ENCODE peak calls at places on chromosome 1, in ten cellular contexts. P is SIG-M5; X is COR-L47; M is progenitor cell of endocrine pancreas; F is naive thymus-derived CD8-positive, alpha-beta T cell; J is naive thymus-derived CD4-positive, alpha-beta T cell; D is omental fat pad; T is NCI-H1092; O is endodermal cell; K is Jurkat, Clone E6-1. I is an unnamed sample.

GRCh38 chr1:220321758-220322157 is 49.5 kb upstream of the RAB3GAP2 start:
- DNase-seq in P (no peak), O (no peak), T (no peak), X (no peak), M (no peak), J (no peak), F (no peak), K (no peak), D (no peak), I (no peak)

GRCh38 chr1:180066150-180066549 is 88.5 kb upstream of the QSOX1 start:
- DNase-seq in K (no peak), J (no peak), F (no peak), X (no peak), D (no peak), T (no peak), O (no peak), P (no peak), M (no peak), I (no peak)

GRCh38 chr1:44571712-44572571 is 102.3 kb downstream of the TMEM53 start:
- DNase-seq in M (no peak), K (peak), F (no peak), T (no peak), D (no peak), O (no peak), P (no peak), X (no peak), J (peak), I (no peak)

GRCh38 chr1:165562576-165562975 is 18.8 kb downstream of the LRRC52 start:
- DNase-seq in P (no peak), K (no peak), X (no peak), M (no peak), F (no peak), J (no peak), T (no peak), O (no peak), D (no peak), I (no peak)

GRCh38 chr1:234893725-234894630 is 234.7 kb downstream of the TOMM20 start:
- DNase-seq in T (peak), F (no peak), J (no peak), D (no peak), M (no peak), K (peak), O (no peak), P (no peak), X (peak), I (peak)

GRCh38 chr1:13730751-13731482 is 30.9 kb downstream of the PRDM2 start:
- DNase-seq in K (peak), J (peak), O (no peak), X (no peak), D (no peak), P (no peak), M (no peak), T (no peak), F (peak), I (peak)

GRCh38 chr1:167360120-167360519 is 139.4 kb downstream of the POU2F1 start:
- DNase-seq in O (no peak), D (no peak), K (no peak), P (no peak), T (no peak), J (no peak), X (no peak), M (no peak), F (no peak), I (no peak)

GRCh38 chr1:119140177-119141019 is at the start of gene WARS2:
- DNase-seq in J (peak), D (peak), K (peak), M (peak), T (peak), F (peak), O (peak), X (peak), P (peak), I (peak)

GRCh38 chr1:115266729-115267421 is 71.2 kb downstream of the NGF start:
- DNase-seq in O (no peak), T (no peak), J (no peak), X (no peak), P (no peak), F (no peak), D (no peak), M (no peak), K (no peak), I (no peak)

GRCh38 chr1:64171797-64172281 is 31.6 kb upstream of the UBE2U start:
- DNase-seq in M (no peak), O (no peak), X (no peak), K (peak), P (peak), J (no peak), F (no peak), T (no peak), D (no peak), I (no peak)

GRCh38 chr1:22709891-22710687 is 550 bp upstream of the EPHB2 start:
- DNase-seq in O (peak), F (no peak), J (peak), K (peak), T (peak), P (no peak), D (no peak), X (peak), M (peak), I (no peak)

GRCh38 chr1:59997479-59997878 is 70.9 kb upstream of the CYP2J2 start:
- DNase-seq in T (no peak), M (no peak), P (no peak), J (no peak), X (no peak), O (peak), D (no peak), K (no peak), F (no peak), I (no peak)

GRCh38 chr1:58500036-58500435 is 46.5 kb downstream of the OMA1 start:
- DNase-seq in J (no peak), M (no peak), F (no peak), P (no peak), X (no peak), D (no peak), K (no peak), T (peak), O (no peak), I (no peak)

GRCh38 chr1:225485991-225486530 is 58.2 kb upstream of the LBR start:
- DNase-seq in O (peak), F (no peak), X (no peak), J (no peak), K (no peak), T (no peak), M (no peak), D (no peak), P (no peak), I (no peak)

GRCh38 chr1:33130297-33130696 is 49.3 kb downstream of the AZIN2 start:
- DNase-seq in F (no peak), J (no peak), X (no peak), O (peak), M (no peak), P (no peak), T (no peak), K (no peak), D (no peak), I (peak)

GRCh38 chr1:227228201-227228600 is 90.1 kb downstream of the CDC42BPA start:
- DNase-seq in F (no peak), K (no peak), M (no peak), D (no peak), X (no peak), P (no peak), O (no peak), J (no peak), T (no peak), I (no peak)

GRCh38 chr1:183238071-183238470 is 52.0 kb downstream of the LAMC2 start:
- DNase-seq in X (no peak), K (no peak), T (no peak), J (no peak), M (no peak), O (no peak), F (no peak), P (no peak), D (no peak), I (no peak)

GRCh38 chr1:111603979-111604378 is 15.6 kb upstream of the RAP1A start:
- DNase-seq in P (no peak), X (no peak), T (no peak), J (peak), K (peak), D (no peak), M (no peak), O (no peak), F (peak), I (peak)

GRCh38 chr1:116208136-116208535 is 96.9 kb downstream of the MAB21L3 start:
- DNase-seq in F (no peak), J (no peak), O (no peak), M (no peak), D (no peak), P (no peak), T (no peak), K (no peak), X (no peak), I (no peak)

GRCh38 chr1:198749279-198749678 is 110.4 kb downstream of the PTPRC start:
- DNase-seq in X (no peak), D (no peak), F (no peak), K (no peak), O (no peak), P (no peak), J (no peak), M (no peak), T (no peak), I (no peak)

GRCh38 chr1:27408151-27408550 is 15.7 kb downstream of the GPR3 start:
- DNase-seq in O (no peak), F (no peak), T (no peak), M (no peak), P (no peak), X (no peak), D (no peak), K (no peak), J (no peak), I (no peak)

GRCh38 chr1:201649776-201650607 is 111.1 kb downstream of the NAV1 start:
- DNase-seq in T (peak), O (peak), F (no peak), J (no peak), M (peak), X (peak), K (peak), D (peak), P (no peak), I (no peak)

GRCh38 chr1:116497660-116498059 is 73.2 kb downstream of the CD58 start:
- DNase-seq in P (no peak), K (no peak), O (no peak), M (no peak), X (no peak), D (no peak), J (no peak), T (no peak), F (no peak), I (no peak)

I was measured in activated effector memory CD4-positive, alpha-beta T cell treated with anti-CD3 and anti-CD28 coated beads, Interleukin-2, amount 50 U/mL, for 16 hours.